ENCODE peak calls at places on chromosomes 11 and 22, in nine cellular contexts. O is heart left ventricle; T is stimulated activated naive CD8-positive, alpha-beta T cell treated with anti-CD3 and anti-CD28 coated beads, Interleukin-15, amount 100 ng/mL, for 72 hours; G is GM19239; K is kidney epithelial cell; D is colonic mucosa; Z is stimulated activated CD8-positive, alpha-beta memory T cell treated with anti-CD3 and anti-CD28 coated beads, Interleukin-15, amount 100 ng/mL, for 24 hours; C is NCI-H2081; P is NCI-H460. N is an unnamed sample.

GRCh38 chr11:46295312-46295995 is 18.0 kb downstream of the CREB3L1 start:
- DNase-seq in O (peak), T (peak), G (peak), K (no peak), D (no peak), Z (peak), C (peak), P (peak), N (peak)

GRCh38 chr22:50089231-50090140 is at the start of gene MOV10L1:
- DNase-seq in O (no peak), T (no peak), G (no peak), K (no peak), D (no peak), Z (no peak), C (no peak), P (no peak), N (no peak)

GRCh38 chr22:30947821-30948454 is 20.6 kb downstream of the MORC2 start:
- DNase-seq in O (no peak), T (no peak), G (no peak), K (no peak), D (no peak), Z (no peak), C (no peak), P (peak), N (peak)

GRCh38 chr11:45062974-45063635 is 83.3 kb upstream of the PRDM11 start:
- DNase-seq in O (no peak), T (no peak), G (no peak), K (no peak), D (no peak), Z (no peak), C (no peak), P (no peak), N (no peak)

GRCh38 chr11:23233075-23233474 is 372.8 kb upstream of the CCDC179 start:
- DNase-seq in O (no peak), T (no peak), G (no peak), K (no peak), D (no peak), Z (no peak), C (no peak), P (no peak), N (peak)

GRCh38 chr22:17491090-17491489 is 72.2 kb upstream of the SLC25A18 start:
- DNase-seq in O (no peak), T (no peak), G (no peak), K (no peak), D (no peak), Z (no peak), C (no peak), P (no peak), N (no peak)

GRCh38 chr11:75242722-75243600 is 2.4 kb downstream of the TPBGL start:
- DNase-seq in O (no peak), T (no peak), G (no peak), K (no peak), D (no peak), Z (no peak), C (no peak), P (no peak), N (no peak)

GRCh38 chr11:68724293-68724692 is 27.0 kb downstream of the TESMIN start:
- DNase-seq in O (no peak), T (no peak), G (no peak), K (no peak), D (no peak), Z (no peak), C (no peak), P (no peak), N (no peak)

GRCh38 chr11:76918941-76919386 is 58.2 kb downstream of the ACER3 start:
- DNase-seq in O (peak), T (no peak), G (no peak), K (peak), D (peak), Z (no peak), C (peak), P (peak), N (peak)

GRCh38 chr11:36446135-36446534 is 63.9 kb downstream of the TRAF6 start:
- DNase-seq in O (no peak), T (no peak), G (no peak), K (no peak), D (no peak), Z (no peak), C (no peak), P (no peak), N (no peak)

GRCh38 chr22:45212306-45212709 is 28.4 kb downstream of the KIAA0930 start:
- DNase-seq in O (peak), T (no peak), G (no peak), K (peak), D (peak), Z (no peak), C (no peak), P (peak), N (peak)

GRCh38 chr11:36300651-36301050 is 4.6 kb downstream of the PRR5L start:
- DNase-seq in O (peak), T (no peak), G (no peak), K (no peak), D (peak), Z (no peak), C (no peak), P (no peak), N (peak)

GRCh38 chr11:117411736-117412135 is 84.1 kb downstream of the CEP164 start:
- DNase-seq in O (no peak), T (no peak), G (no peak), K (no peak), D (no peak), Z (no peak), C (no peak), P (no peak), N (no peak)

GRCh38 chr11:65500262-65501004 is 1.6 kb downstream of the MALAT1 start:
- DNase-seq in O (no peak), T (peak), G (no peak), K (no peak), D (peak), Z (no peak), C (no peak), P (no peak), N (no peak)

GRCh38 chr11:76327223-76327622 is 53.7 kb downstream of the THAP12 start:
- DNase-seq in O (no peak), T (no peak), G (no peak), K (no peak), D (no peak), Z (no peak), C (no peak), P (no peak), N (no peak)

GRCh38 chr22:39178206-39179111 is 26.0 kb upstream of the CBX7 start:
- DNase-seq in O (no peak), T (no peak), G (no peak), K (no peak), D (no peak), Z (no peak), C (no peak), P (no peak), N (peak)

GRCh38 chr11:126817096-126817495 is 183.5 kb downstream of the KIRREL3 start:
- DNase-seq in O (no peak), T (no peak), G (no peak), K (no peak), D (no peak), Z (no peak), C (no peak), P (no peak), N (peak)

GRCh38 chr11:10305964-10306918 is 1.4 kb downstream of the ADM start:
- DNase-seq in O (peak), T (no peak), G (no peak), K (no peak), D (peak), Z (no peak), C (no peak), P (no peak), N (peak)

GRCh38 chr11:628056-628455 is 1.1 kb upstream of the SCT start:
- DNase-seq in O (no peak), T (no peak), G (no peak), K (no peak), D (no peak), Z (no peak), C (no peak), P (no peak), N (no peak)

GRCh38 chr11:120212259-120212888 is 1.5 kb downstream of the OAF start:
- DNase-seq in O (no peak), T (no peak), G (no peak), K (no peak), D (no peak), Z (no peak), C (no peak), P (no peak), N (peak)

GRCh38 chr11:74417379-74417804 is 19.2 kb upstream of the PGM2L1 start:
- DNase-seq in O (no peak), T (peak), G (no peak), K (no peak), D (no peak), Z (no peak), C (no peak), P (no peak), N (no peak)

GRCh38 chr11:20014067-20014402 is 146.2 kb downstream of the DBX1 start:
- DNase-seq in O (no peak), T (no peak), G (no peak), K (no peak), D (no peak), Z (no peak), C (no peak), P (no peak), N (no peak)

GRCh38 chr11:68380786-68381622 is 68.6 kb downstream of the LRP5 start:
- DNase-seq in O (peak), T (no peak), G (no peak), K (no peak), D (no peak), Z (no peak), C (no peak), P (no peak), N (no peak)

GRCh38 chr11:34427171-34427805 is 11.4 kb upstream of the CAT start:
- DNase-seq in O (no peak), T (no peak), G (no peak), K (peak), D (no peak), Z (no peak), C (no peak), P (peak), N (peak)

GRCh38 chr11:10818594-10818993 is 9.9 kb upstream of the EIF4G2 start:
- DNase-seq in O (no peak), T (no peak), G (no peak), K (no peak), D (no peak), Z (no peak), C (no peak), P (no peak), N (peak)

GRCh38 chr22:38262051-38262795 is 10.6 kb downstream of the TMEM184B start:
- DNase-seq in O (peak), T (peak), G (no peak), K (no peak), D (peak), Z (no peak), C (no peak), P (no peak), N (peak)

GRCh38 chr11:76094729-76095128 is 111.6 kb downstream of the WNT11 start:
- DNase-seq in O (no peak), T (no peak), G (no peak), K (no peak), D (no peak), Z (no peak), C (no peak), P (no peak), N (no peak)

GRCh38 chr11:17927643-17928343 is 85.1 kb downstream of the SERGEF start:
- DNase-seq in O (peak), T (no peak), G (no peak), K (no peak), D (no peak), Z (no peak), C (no peak), P (no peak), N (peak)

GRCh38 chr11:10651579-10652361 is 41.8 kb downstream of the IRAG1 start:
- DNase-seq in O (peak), T (no peak), G (no peak), K (no peak), D (no peak), Z (no peak), C (no peak), P (no peak), N (no peak)

GRCh38 chr11:134624166-134624920 is 212.3 kb upstream of the B3GAT1 start:
- DNase-seq in O (no peak), T (no peak), G (no peak), K (no peak), D (no peak), Z (no peak), C (no peak), P (no peak), N (no peak)

GRCh38 chr11:63614136-63614664 is at the start of gene PLAAT3:
- DNase-seq in O (peak), T (peak), G (peak), K (no peak), D (peak), Z (no peak), C (peak), P (peak), N (peak)

GRCh38 chr22:36921309-36922096 is 8.1 kb downstream of the CSF2RB start:
- DNase-seq in O (no peak), T (no peak), G (peak), K (no peak), D (no peak), Z (no peak), C (no peak), P (no peak), N (no peak)

GRCh38 chr11:66126064-66126463 is 56.0 kb downstream of the PACS1 start:
- DNase-seq in O (no peak), T (no peak), G (no peak), K (no peak), D (no peak), Z (no peak), C (no peak), P (no peak), N (no peak)

GRCh38 chr11:102109896-102110760 is at the start of gene YAP1:
- DNase-seq in O (peak), T (peak), G (peak), K (no peak), D (peak), Z (peak), C (no peak), P (peak), N (peak)